ENCODE peak calls at places on chromosome 1, in ten cellular contexts. Y is Caki2; C is mesenteric fat pad; N is H7; M is Peyer's patch; K is activated effector memory CD4-positive, alpha-beta T cell treated with Interleukin-2 at 50 U/mL for 16 hours; L is CD8-positive, alpha-beta T cell; O is tibial nerve; J is fibroblast of mammary gland; I is astrocyte. D is an unnamed sample.

GRCh38 chr1:58318157-58318665 is 228.3 kb downstream of the OMA1 start:
- DNase-seq in Y (no peak), C (no peak), N (no peak), M (no peak), K (no peak), L (no peak), O (no peak), J (peak), I (no peak), D (no peak)

GRCh38 chr1:12097321-12097720 is 34.2 kb downstream of the TNFRSF8 start:
- DNase-seq in Y (no peak), C (no peak), N (no peak), M (no peak), K (no peak), L (no peak), O (no peak), J (no peak), I (peak), D (no peak)

GRCh38 chr1:216560527-216560926 is 137.3 kb upstream of the USH2A start:
- DNase-seq in Y (no peak), C (no peak), N (no peak), M (no peak), K (no peak), L (no peak), O (no peak), J (no peak), I (no peak), D (no peak)

GRCh38 chr1:67987046-67987799 is 63.2 kb downstream of the DIRAS3 start:
- DNase-seq in Y (peak), C (no peak), N (no peak), M (no peak), K (no peak), L (no peak), O (no peak), J (peak), I (peak), D (no peak)

GRCh38 chr1:39729030-39729429 is 9.7 kb upstream of the PPIE start:
- DNase-seq in Y (no peak), C (no peak), N (no peak), M (no peak), K (no peak), L (no peak), O (no peak), J (peak), I (peak), D (no peak)

GRCh38 chr1:193325042-193325441 is 138.6 kb upstream of the B3GALT2 start:
- DNase-seq in Y (no peak), C (no peak), N (no peak), M (no peak), K (no peak), L (no peak), O (no peak), J (no peak), I (no peak), D (no peak)

GRCh38 chr1:83996621-83997020 is 2.3 kb downstream of the TTLL7 start:
- DNase-seq in Y (peak), C (no peak), N (no peak), M (no peak), K (no peak), L (no peak), O (no peak), J (peak), I (peak), D (no peak)

GRCh38 chr1:240093120-240093961 is 1.7 kb downstream of the FMN2 start:
- DNase-seq in Y (no peak), C (no peak), N (peak), M (no peak), K (no peak), L (no peak), O (no peak), J (no peak), I (no peak), D (no peak)

GRCh38 chr1:37845781-37846180 is 13.6 kb downstream of the MTF1 start:
- DNase-seq in Y (no peak), C (no peak), N (no peak), M (no peak), K (no peak), L (no peak), O (no peak), J (no peak), I (no peak), D (no peak)

GRCh38 chr1:67945733-67946374 is 104.6 kb downstream of the DIRAS3 start:
- DNase-seq in Y (no peak), C (no peak), N (no peak), M (no peak), K (no peak), L (no peak), O (no peak), J (no peak), I (no peak), D (no peak)

GRCh38 chr1:66599346-66599745 is 65.4 kb downstream of the SGIP1 start:
- DNase-seq in Y (no peak), C (no peak), N (no peak), M (no peak), K (no peak), L (no peak), O (no peak), J (peak), I (no peak), D (no peak)

D was measured in kidney epithelial cell.